ENCODE peak calls at places on chromosomes 11 and 22, in six cellular contexts. One of them, this sample, is unnamed.

GRCh38 chr11:28259177-28259843 is 151.1 kb downstream of the METTL15 start:
- DNase-seq in glutamatergic neuron: no peak
- DNase-seq in omental fat pad: no peak
- DNase-seq in SK-MEL-5: no peak
- DNase-seq in T follicular helper cell: no peak
- DNase-seq in endothelial cell: no peak
- DNase-seq in this sample: no peak

GRCh38 chr22:48488149-48488551 is 1339.5 kb downstream of the BRD1 start:
- DNase-seq in T follicular helper cell: no peak
- DNase-seq in glutamatergic neuron: no peak
- DNase-seq in SK-MEL-5: peak
- DNase-seq in omental fat pad: no peak
- DNase-seq in endothelial cell: no peak
- DNase-seq in this sample: no peak

GRCh38 chr11:101741479-101742175 is 157.8 kb upstream of the TRPC6 start:
- DNase-seq in endothelial cell: no peak
- DNase-seq in glutamatergic neuron: no peak
- DNase-seq in SK-MEL-5: no peak
- DNase-seq in T follicular helper cell: no peak
- DNase-seq in omental fat pad: no peak
- DNase-seq in this sample: no peak

GRCh38 chr11:108538022-108538424 is 39.8 kb upstream of the POGLUT3 start:
- DNase-seq in glutamatergic neuron: no peak
- DNase-seq in SK-MEL-5: no peak
- DNase-seq in endothelial cell: no peak
- DNase-seq in omental fat pad: no peak
- DNase-seq in T follicular helper cell: no peak
- DNase-seq in this sample: peak

GRCh38 chr11:126700773-126701554 is 299.6 kb downstream of the KIRREL3 start:
- DNase-seq in T follicular helper cell: no peak
- DNase-seq in glutamatergic neuron: no peak
- DNase-seq in endothelial cell: no peak
- DNase-seq in omental fat pad: no peak
- DNase-seq in SK-MEL-5: peak
- DNase-seq in this sample: no peak

GRCh38 chr11:122853971-122854446 is 15.7 kb downstream of the CRTAM start:
- DNase-seq in omental fat pad: no peak
- DNase-seq in endothelial cell: peak
- DNase-seq in glutamatergic neuron: no peak
- DNase-seq in SK-MEL-5: peak
- DNase-seq in T follicular helper cell: peak
- DNase-seq in this sample: peak

GRCh38 chr11:124830749-124831148 is 30.5 kb upstream of the MSANTD2 start:
- DNase-seq in omental fat pad: no peak
- DNase-seq in SK-MEL-5: no peak
- DNase-seq in endothelial cell: no peak
- DNase-seq in T follicular helper cell: no peak
- DNase-seq in glutamatergic neuron: no peak
- DNase-seq in this sample: no peak

GRCh38 chr11:61820174-61820573 is 3.4 kb upstream of the FADS1 start:
- DNase-seq in glutamatergic neuron: no peak
- DNase-seq in endothelial cell: no peak
- DNase-seq in omental fat pad: no peak
- DNase-seq in T follicular helper cell: no peak
- DNase-seq in SK-MEL-5: no peak
- DNase-seq in this sample: no peak

GRCh38 chr11:115066111-115066660 is 387.9 kb downstream of the NXPE2 start:
- DNase-seq in omental fat pad: no peak
- DNase-seq in glutamatergic neuron: no peak
- DNase-seq in SK-MEL-5: no peak
- DNase-seq in endothelial cell: no peak
- DNase-seq in T follicular helper cell: no peak
- DNase-seq in this sample: no peak

GRCh38 chr11:57072640-57073039 is 83.9 kb downstream of the OR5AK2 start:
- DNase-seq in endothelial cell: no peak
- DNase-seq in T follicular helper cell: no peak
- DNase-seq in SK-MEL-5: peak
- DNase-seq in glutamatergic neuron: no peak
- DNase-seq in omental fat pad: no peak
- DNase-seq in this sample: no peak

GRCh38 chr22:36225333-36225922 is 13.9 kb downstream of the APOL2 start:
- DNase-seq in omental fat pad: no peak
- DNase-seq in SK-MEL-5: no peak
- DNase-seq in glutamatergic neuron: no peak
- DNase-seq in endothelial cell: no peak
- DNase-seq in T follicular helper cell: no peak
- DNase-seq in this sample: no peak

GRCh38 chr11:16097543-16097942 is 258.8 kb downstream of the SOX6 start:
- DNase-seq in glutamatergic neuron: no peak
- DNase-seq in SK-MEL-5: no peak
- DNase-seq in endothelial cell: no peak
- DNase-seq in omental fat pad: no peak
- DNase-seq in T follicular helper cell: no peak
- DNase-seq in this sample: no peak

GRCh38 chr11:110296226-110297081 is at the start of gene RDX:
- DNase-seq in T follicular helper cell: peak
- DNase-seq in endothelial cell: peak
- DNase-seq in glutamatergic neuron: peak
- DNase-seq in SK-MEL-5: peak
- DNase-seq in omental fat pad: peak
- DNase-seq in this sample: peak

GRCh38 chr11:118212781-118213565 is 11.8 kb downstream of the JAML start:
- DNase-seq in SK-MEL-5: no peak
- DNase-seq in T follicular helper cell: no peak
- DNase-seq in endothelial cell: no peak
- DNase-seq in omental fat pad: no peak
- DNase-seq in glutamatergic neuron: no peak
- DNase-seq in this sample: no peak

GRCh38 chr11:9169595-9170295 is 78.3 kb upstream of the SCUBE2 start:
- DNase-seq in SK-MEL-5: no peak
- DNase-seq in T follicular helper cell: no peak
- DNase-seq in endothelial cell: no peak
- DNase-seq in glutamatergic neuron: no peak
- DNase-seq in omental fat pad: no peak
- DNase-seq in this sample: no peak

GRCh38 chr11:96894587-96894986 is 504.8 kb downstream of the JRKL start:
- DNase-seq in T follicular helper cell: no peak
- DNase-seq in glutamatergic neuron: no peak
- DNase-seq in SK-MEL-5: no peak
- DNase-seq in endothelial cell: no peak
- DNase-seq in omental fat pad: no peak
- DNase-seq in this sample: no peak

GRCh38 chr22:49380095-49380827 is 447.4 kb downstream of the BRD1 start:
- DNase-seq in omental fat pad: no peak
- DNase-seq in SK-MEL-5: no peak
- DNase-seq in endothelial cell: no peak
- DNase-seq in T follicular helper cell: no peak
- DNase-seq in glutamatergic neuron: no peak
- DNase-seq in this sample: no peak

GRCh38 chr22:17366830-17367229 is 2.4 kb upstream of the CECR2 start:
- DNase-seq in glutamatergic neuron: peak
- DNase-seq in SK-MEL-5: peak
- DNase-seq in endothelial cell: peak
- DNase-seq in T follicular helper cell: no peak
- DNase-seq in omental fat pad: no peak
- DNase-seq in this sample: peak

GRCh38 chr22:33063611-33064010 is 5.4 kb upstream of the SYN3 start:
- DNase-seq in endothelial cell: no peak
- DNase-seq in omental fat pad: no peak
- DNase-seq in T follicular helper cell: no peak
- DNase-seq in glutamatergic neuron: no peak
- DNase-seq in SK-MEL-5: no peak
- DNase-seq in this sample: no peak

GRCh38 chr11:124897681-124898680 is at the start of gene ROBO4:
- DNase-seq in SK-MEL-5: no peak
- DNase-seq in endothelial cell: peak
- DNase-seq in T follicular helper cell: no peak
- DNase-seq in omental fat pad: no peak
- DNase-seq in glutamatergic neuron: no peak
- DNase-seq in this sample: peak

GRCh38 chr11:115324569-115325432 is 179.4 kb downstream of the CADM1 start:
- DNase-seq in endothelial cell: peak
- DNase-seq in omental fat pad: no peak
- DNase-seq in SK-MEL-5: peak
- DNase-seq in T follicular helper cell: no peak
- DNase-seq in glutamatergic neuron: no peak
- DNase-seq in this sample: peak

GRCh38 chr11:128448487-128448886 is 138.9 kb downstream of the ETS1 start:
- DNase-seq in glutamatergic neuron: no peak
- DNase-seq in T follicular helper cell: no peak
- DNase-seq in SK-MEL-5: peak
- DNase-seq in omental fat pad: no peak
- DNase-seq in endothelial cell: no peak
- DNase-seq in this sample: no peak

GRCh38 chr22:42365337-42365865 is 66.8 kb downstream of the NFAM1 start:
- DNase-seq in glutamatergic neuron: peak
- DNase-seq in T follicular helper cell: no peak
- DNase-seq in endothelial cell: no peak
- DNase-seq in omental fat pad: no peak
- DNase-seq in SK-MEL-5: peak
- DNase-seq in this sample: peak

GRCh38 chr11:93567406-93567819 is 24.2 kb upstream of the SMCO4 start:
- DNase-seq in glutamatergic neuron: no peak
- DNase-seq in endothelial cell: no peak
- DNase-seq in SK-MEL-5: no peak
- DNase-seq in omental fat pad: no peak
- DNase-seq in T follicular helper cell: no peak
- DNase-seq in this sample: no peak

GRCh38 chr11:45859661-45860140 is 12.4 kb downstream of the CRY2 start:
- DNase-seq in T follicular helper cell: no peak
- DNase-seq in glutamatergic neuron: no peak
- DNase-seq in omental fat pad: peak
- DNase-seq in endothelial cell: no peak
- DNase-seq in SK-MEL-5: no peak
- DNase-seq in this sample: peak

GRCh38 chr22:38879102-38879729 is 7.2 kb upstream of the CBX6 start:
- DNase-seq in omental fat pad: no peak
- DNase-seq in SK-MEL-5: no peak
- DNase-seq in glutamatergic neuron: no peak
- DNase-seq in endothelial cell: no peak
- DNase-seq in T follicular helper cell: no peak
- DNase-seq in this sample: no peak

GRCh38 chr11:67649634-67650540 is 643 bp downstream of the ACY3 start:
- DNase-seq in T follicular helper cell: no peak
- DNase-seq in endothelial cell: no peak
- DNase-seq in glutamatergic neuron: no peak
- DNase-seq in SK-MEL-5: no peak
- DNase-seq in omental fat pad: no peak
- DNase-seq in this sample: no peak

GRCh38 chr22:46934746-46935491 is 172.5 kb downstream of the TBC1D22A start:
- DNase-seq in SK-MEL-5: peak
- DNase-seq in omental fat pad: no peak
- DNase-seq in glutamatergic neuron: no peak
- DNase-seq in T follicular helper cell: no peak
- DNase-seq in endothelial cell: no peak
- DNase-seq in this sample: peak

GRCh38 chr22:38148252-38148651 is 33.4 kb downstream of the PLA2G6 start:
- DNase-seq in endothelial cell: no peak
- DNase-seq in glutamatergic neuron: no peak
- DNase-seq in T follicular helper cell: no peak
- DNase-seq in SK-MEL-5: no peak
- DNase-seq in omental fat pad: no peak
- DNase-seq in this sample: no peak

GRCh38 chr22:28903080-28903479 is 19.7 kb downstream of the ZNRF3 start:
- DNase-seq in T follicular helper cell: no peak
- DNase-seq in glutamatergic neuron: no peak
- DNase-seq in SK-MEL-5: no peak
- DNase-seq in endothelial cell: no peak
- DNase-seq in omental fat pad: no peak
- DNase-seq in this sample: no peak

GRCh38 chr22:39405346-39406085 is 5.9 kb downstream of the TAB1 start:
- DNase-seq in endothelial cell: no peak
- DNase-seq in glutamatergic neuron: no peak
- DNase-seq in omental fat pad: peak
- DNase-seq in T follicular helper cell: no peak
- DNase-seq in SK-MEL-5: no peak
- DNase-seq in this sample: no peak

This sample was measured in SJCRH30.